ENCODE peak calls at places on chromosomes 6 and 20, in seven cellular contexts. C, L, E, T, O, H and F are unnamed samples.

GRCh38 chr6:168071620-168072019 is 7.4 kb downstream of the FRMD1 start:
- DNase-seq in H (no peak), C (no peak), O (no peak), T (no peak), L (no peak), E (no peak), F (no peak)

GRCh38 chr6:79601020-79601609 is 30.0 kb upstream of the SH3BGRL2 start:
- DNase-seq in L (peak; percentile 90), O (no peak), C (peak; percentile 80), T (peak; percentile 50), E (no peak), H (no peak), F (peak; percentile 77)

GRCh38 chr6:136069119-136069518 is 181.0 kb downstream of the MTFR2 start:
- DNase-seq in T (peak; percentile 71), E (no peak), H (no peak), C (peak; percentile 71), L (peak; percentile 70), O (no peak), F (peak; percentile 72)

GRCh38 chr20:63690898-63691710 is 5.3 kb upstream of the TNFRSF6B start:
- DNase-seq in L (no peak), T (no peak), O (peak; percentile 85), E (peak; percentile 18), C (no peak), H (no peak), F (no peak)

GRCh38 chr20:53736122-53736756 is 142.6 kb upstream of the ZNF217 start:
- DNase-seq in L (no peak), T (no peak), C (no peak), H (no peak), E (no peak), O (no peak), F (peak; percentile 51)

GRCh38 chr6:133341607-133342158 is 100.5 kb downstream of the EYA4 start:
- DNase-seq in H (no peak), T (peak; percentile 47), C (peak; percentile 63), L (no peak), E (no peak), O (no peak), F (peak; percentile 52)

GRCh38 chr6:79719248-79719975 is 88.3 kb downstream of the SH3BGRL2 start:
- DNase-seq in T (peak; percentile 47), C (peak; percentile 63), L (no peak), H (no peak), E (no peak), O (no peak), F (peak; percentile 38)

GRCh38 chr6:137046871-137047412 is 2.2 kb upstream of the IL20RA start:
- DNase-seq in C (no peak), L (no peak), O (no peak), H (no peak), T (no peak), E (no peak), F (no peak)

GRCh38 chr6:15528870-15529269 is 134.0 kb downstream of the DTNBP1 start:
- DNase-seq in O (peak; percentile 29), T (no peak), C (no peak), E (no peak), L (no peak), H (no peak), F (no peak)

GRCh38 chr20:54025166-54025835 is 45.1 kb downstream of the BCAS1 start:
- DNase-seq in O (no peak), H (no peak), E (no peak), C (peak; percentile 69), T (no peak), L (peak; percentile 4), F (no peak)

GRCh38 chr6:79436232-79436631 is 101.0 kb downstream of the LCA5 start:
- DNase-seq in T (no peak), C (no peak), L (peak; percentile 78), O (no peak), E (no peak), H (no peak), F (peak; percentile 40)

GRCh38 chr6:11605507-11605905 is 68.0 kb downstream of the TMEM170B start:
- DNase-seq in O (no peak), C (no peak), H (no peak), E (no peak), L (no peak), T (no peak), F (no peak)

GRCh38 chr6:50113114-50113857 is 63.6 kb upstream of the DEFB112 start:
- DNase-seq in H (no peak), C (no peak), O (no peak), L (no peak), T (no peak), E (no peak), F (no peak)

GRCh38 chr6:87660226-87660886 is 41.7 kb downstream of the AKIRIN2 start:
- DNase-seq in C (peak; percentile 51), T (peak; percentile 94), O (no peak), L (peak; percentile 43), H (no peak), E (peak; percentile 30), F (peak; percentile 21)

GRCh38 chr6:52517502-52518278 is 59.2 kb downstream of the TRAM2 start:
- DNase-seq in L (peak; percentile 97), H (no peak), C (peak; percentile 97), E (peak; percentile 86), O (peak; percentile 95), T (peak; percentile 96), F (peak; percentile 91)

GRCh38 chr6:119426619-119427018 is 77.1 kb upstream of the MAN1A1 start:
- DNase-seq in T (peak; percentile 34), H (no peak), L (peak; percentile 26), C (peak; percentile 10), E (no peak), O (no peak), F (no peak)

GRCh38 chr6:63644668-63645326 is 9.2 kb downstream of the PHF3 start:
- DNase-seq in T (no peak), C (peak; percentile 59), E (no peak), O (no peak), L (no peak), H (no peak), F (peak; percentile 66)

GRCh38 chr6:16132909-16133308 is 4.0 kb downstream of the MYLIP start:
- DNase-seq in E (no peak), O (no peak), H (no peak), T (no peak), C (no peak), L (no peak), F (no peak)

GRCh38 chr6:13248053-13248452 is 80.3 kb downstream of the TBC1D7 start:
- DNase-seq in O (peak; percentile 58), E (no peak), T (peak; percentile 66), H (no peak), C (peak; percentile 68), L (peak; percentile 45), F (peak; percentile 90)

GRCh38 chr6:70547313-70547712 is 19.4 kb upstream of the SDHAF4 start:
- DNase-seq in H (no peak), O (no peak), E (no peak), T (peak; percentile 7), C (peak; percentile 28), L (peak; percentile 16), F (peak; percentile 22)

GRCh38 chr6:91299544-91300491 is 712.9 kb upstream of the MAP3K7 start:
- DNase-seq in L (peak; percentile 21), T (no peak), E (peak; percentile 10), C (peak; percentile 98), O (no peak), H (no peak), F (no peak)

GRCh38 chr6:29532320-29532951 is 27.1 kb downstream of the UBD start:
- DNase-seq in E (no peak), T (no peak), O (no peak), L (no peak), C (no peak), H (no peak), F (no peak)

DNA sequence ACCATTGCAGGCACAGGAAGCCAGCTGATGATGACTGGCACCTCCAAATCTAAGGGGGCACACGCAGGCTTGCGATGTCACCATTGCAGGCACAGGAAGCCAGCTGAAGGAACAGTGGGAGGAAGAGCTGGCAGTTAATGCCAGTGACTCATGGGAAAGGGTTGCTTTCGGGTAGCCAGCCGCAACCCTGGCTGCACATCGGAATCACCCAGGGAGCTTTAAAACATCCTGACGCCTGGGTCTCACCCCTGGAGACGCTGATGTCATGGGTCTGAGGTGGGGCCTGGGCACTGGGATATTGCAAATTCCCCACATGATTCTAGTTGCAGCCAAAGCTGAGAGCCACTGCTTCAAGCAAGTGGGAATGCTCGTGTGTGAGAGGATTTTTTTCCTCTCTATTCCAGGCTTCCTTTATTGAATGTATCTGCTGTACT is 16.1 kb upstream of the CCN6 start:
- DNase-seq in H (no peak), L (peak; percentile 93), C (peak; percentile 95), T (peak; percentile 95), E (peak; percentile 87), O (peak; percentile 96), F (peak; percentile 74)
- H3K4me3 ChIP-seq in H (no peak overlapping the region), L (no peak overlapping the region), C (no peak overlapping the region), T (no peak overlapping the region), E (no peak overlapping the region), O (no peak overlapping the region), F (no peak overlapping the region)

GRCh38 chr6:149990672-149991402 is 27.1 kb downstream of the ULBP1 start:
- DNase-seq in L (no peak), E (no peak), C (no peak), O (peak; percentile 83), H (peak; percentile 29), T (no peak), F (no peak)
- TF ChIP-seq CTCF in L (no peak), E (no peak), C (no peak), O (no peak), H (no peak), T (no peak), F (no peak)

DNA sequence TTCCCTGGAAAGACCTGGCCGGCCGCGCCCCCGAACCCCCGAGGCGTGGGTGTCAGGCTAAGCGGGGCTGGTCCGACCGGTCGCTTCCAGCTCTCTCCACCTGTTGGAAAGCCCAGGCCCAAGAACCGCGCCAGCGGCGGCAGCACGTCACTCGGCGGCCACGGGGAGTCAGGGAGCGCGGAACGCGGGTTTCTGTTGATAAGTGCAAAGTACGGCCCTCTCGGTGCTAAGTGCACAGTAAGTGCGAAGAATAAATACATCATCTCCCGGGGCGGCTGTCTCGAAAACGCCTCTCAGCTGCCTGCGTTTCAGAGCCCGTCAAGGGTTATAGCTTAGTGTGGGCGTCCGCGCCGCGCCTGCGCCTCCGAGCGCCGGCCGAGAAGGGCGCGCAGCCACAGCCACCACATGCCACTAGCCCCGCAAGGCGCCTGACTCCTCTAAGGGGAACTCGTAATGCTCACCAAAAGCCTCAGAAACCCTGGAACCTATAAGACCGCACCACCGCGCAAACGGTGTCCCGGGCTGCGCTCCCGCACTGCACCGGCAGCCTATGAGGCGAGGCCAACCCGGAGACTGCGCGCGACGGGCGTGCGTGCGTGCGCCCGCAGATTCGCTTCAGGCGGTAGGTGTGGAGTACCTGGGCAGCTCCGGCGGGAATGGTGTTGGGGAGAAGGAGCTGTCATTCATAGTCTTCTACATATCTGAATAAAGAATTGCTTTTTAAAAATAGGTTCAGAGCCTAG is 9.2 kb upstream of the TBX18 start:
- DNase-seq in E (peak; percentile 25), L (peak; percentile 28), T (no peak), C (peak; percentile 52), O (peak; percentile 90), H (no peak), F (peak; percentile 56)
- H3K4me3 ChIP-seq in E (peak overlapping the region; percentile 61), L (peak overlapping the region; percentile 61), T (peak overlapping the region; percentile 52), C (peak overlapping the region; percentile 45), O (peak overlapping the region; percentile 30), H (no peak overlapping the region), F (peak overlapping the region; percentile 26)

GRCh38 chr6:17442196-17442595 is 48.8 kb downstream of the CAP2 start:
- DNase-seq in H (no peak), C (no peak), T (no peak), E (no peak), O (no peak), L (no peak), F (no peak)

GRCh38 chr6:17450825-17451224 is 57.4 kb downstream of the CAP2 start:
- DNase-seq in T (no peak), L (no peak), C (no peak), E (no peak), O (no peak), H (no peak), F (no peak)

GRCh38 chr6:17448165-17448564 is 54.8 kb downstream of the CAP2 start:
- DNase-seq in T (no peak), C (peak; percentile 57), H (no peak), O (no peak), E (no peak), L (no peak), F (no peak)

GRCh38 chr6:17446713-17447112 is 53.3 kb downstream of the CAP2 start:
- DNase-seq in O (no peak), H (no peak), T (no peak), L (no peak), C (no peak), E (no peak), F (no peak)
- TF ChIP-seq CTCF in O (no peak), H (no peak), T (peak; percentile 2), L (no peak), C (peak; percentile 15), E (no peak), F (no peak)